ENCODE peak calls at places on chromosomes 4 and X, in seven cellular contexts. W is cardiac muscle cell, F is DND-41, P is heart left ventricle, K is suprapubic skin, C is HCT116, S is mammary epithelial cell. V is an unnamed sample.

GRCh38 chr4:40180356-40180755 is 16.5 kb upstream of the RHOH start:
- DNase-seq in W (peak; percentile 77), F (no peak), P (no peak), K (no peak), C (peak; percentile 1), S (peak; percentile 93), V (no peak)

GRCh38 chrX:118652717-118653116 is 74.7 kb upstream of the IL13RA1 start:
- DNase-seq in W (peak; percentile 29), F (no peak), P (no peak), K (no peak), C (no peak), S (no peak), V (no peak)

GRCh38 chrX:121322159-121322558 is 274.7 kb downstream of the GLUD2 start:
- DNase-seq in W (no peak), F (no peak), P (no peak), K (no peak), C (no peak), S (no peak), V (no peak)

GRCh38 chrX:38561951-38562719 is 793 bp downstream of the TSPAN7 start:
- DNase-seq in W (no peak), F (peak; percentile 22), P (peak; percentile 30), K (no peak), C (no peak), S (no peak), V (peak; percentile 63)

GRCh38 chrX:114626323-114626722 is 42.4 kb downstream of the HTR2C start:
- DNase-seq in W (peak; percentile 35), F (no peak), P (no peak), K (no peak), C (no peak), S (peak; percentile 5), V (peak; percentile 3)

GRCh38 chr4:73730292-73730691 is 10.1 kb upstream of the CXCL8 start:
- DNase-seq in W (no peak), F (no peak), P (no peak), K (no peak), C (no peak), S (no peak), V (no peak)

GRCh38 chrX:54695816-54696487 is 102.1 kb downstream of the ITIH6 start:
- DNase-seq in W (no peak), F (no peak), P (no peak), K (no peak), C (no peak), S (no peak), V (peak; percentile 15)

GRCh38 chrX:112832481-112833095 is 8.0 kb downstream of the AMOT start:
- DNase-seq in W (no peak), F (no peak), P (no peak), K (no peak), C (peak; percentile 12), S (peak; percentile 22), V (no peak)

GRCh38 chr4:142762280-142762679 is 83.8 kb downstream of the INPP4B start:
- DNase-seq in W (no peak), F (no peak), P (no peak), K (no peak), C (no peak), S (no peak), V (no peak)

GRCh38 chr4:15398732-15399131 is 29.1 kb upstream of the C1QTNF7 start:
- DNase-seq in W (no peak), F (no peak), P (no peak), K (no peak), C (no peak), S (peak; percentile 20), V (no peak)

GRCh38 chrX:143121471-143121870 is 95.7 kb downstream of the SPANXN4 start:
- DNase-seq in W (no peak), F (no peak), P (no peak), K (no peak), C (no peak), S (no peak), V (no peak)

GRCh38 chr4:100635899-100636298 is 118.1 kb upstream of the EMCN start:
- DNase-seq in W (no peak), F (no peak), P (no peak), K (no peak), C (no peak), S (peak; percentile 49), V (no peak)

GRCh38 chr4:10965196-10965595 is 280.6 kb upstream of the CLNK start:
- DNase-seq in W (no peak), F (no peak), P (no peak), K (no peak), C (no peak), S (no peak), V (no peak)

GRCh38 chrX:118730500-118731247 is 3.3 kb downstream of the IL13RA1 start:
- DNase-seq in W (peak; percentile 82), F (no peak), P (no peak), K (no peak), C (no peak), S (peak; percentile 58), V (no peak)

GRCh38 chr4:127843704-127844604 is 36.7 kb upstream of the PLK4 start:
- DNase-seq in W (no peak), F (no peak), P (no peak), K (no peak), C (no peak), S (no peak), V (no peak)

GRCh38 chrX:117834076-117834475 is 282.5 kb downstream of the KLHL13 start:
- DNase-seq in W (no peak), F (no peak), P (no peak), K (no peak), C (no peak), S (no peak), V (no peak)

GRCh38 chr4:73917081-73917501 is 47.9 kb downstream of the CXCL1 start:
- DNase-seq in W (peak; percentile 96), F (no peak), P (no peak), K (no peak), C (no peak), S (peak; percentile 95), V (no peak)

GRCh38 chrX:48541140-48541814 is 1.8 kb downstream of the TBC1D25 start:
- DNase-seq in W (no peak), F (no peak), P (no peak), K (no peak), C (no peak), S (no peak), V (no peak)

GRCh38 chrX:109839694-109840358 is 106.8 kb upstream of the ACSL4 start:
- DNase-seq in W (peak; percentile 80), F (no peak), P (peak; percentile 29), K (no peak), C (peak; percentile 10), S (peak; percentile 51), V (peak; percentile 9)

GRCh38 chr4:113064244-113064643 is 14.8 kb downstream of the ANK2 start:
- DNase-seq in W (no peak), F (no peak), P (no peak), K (no peak), C (no peak), S (no peak), V (no peak)

GRCh38 chr4:46830971-46831454 is 78.0 kb downstream of the COX7B2 start:
- DNase-seq in W (no peak), F (no peak), P (no peak), K (no peak), C (no peak), S (no peak), V (no peak)

GRCh38 chr4:40473578-40474388 is 138.7 kb downstream of the CHRNA9 start:
- DNase-seq in W (no peak), F (no peak), P (no peak), K (no peak), C (no peak), S (no peak), V (no peak)

GRCh38 chr4:27678027-27678426 is 817.4 kb downstream of the STIM2 start:
- DNase-seq in W (no peak), F (no peak), P (no peak), K (no peak), C (no peak), S (no peak), V (no peak)

GRCh38 chrX:9327747-9328145 is 137.1 kb upstream of the TBL1X start:
- DNase-seq in W (peak; percentile 67), F (no peak), P (no peak), K (no peak), C (no peak), S (peak; percentile 17), V (no peak)

GRCh38 chrX:23662187-23662586 is 5.1 kb upstream of the PRDX4 start:
- DNase-seq in W (no peak), F (no peak), P (no peak), K (no peak), C (no peak), S (no peak), V (no peak)

GRCh38 chr4:176436500-176436973 is 116.8 kb downstream of the SPCS3 start:
- DNase-seq in W (peak; percentile 61), F (no peak), P (no peak), K (no peak), C (no peak), S (peak; percentile 98), V (no peak)

GRCh38 chrX:77346859-77347258 is 100.3 kb upstream of the FGF16 start:
- DNase-seq in W (no peak), F (no peak), P (no peak), K (no peak), C (no peak), S (no peak), V (no peak)

GRCh38 chr4:128512767-128513322 is 225.2 kb upstream of the PGRMC2 start:
- DNase-seq in W (peak; percentile 37), F (peak; percentile 8), P (no peak), K (no peak), C (no peak), S (no peak), V (no peak)

GRCh38 chr4:165457793-165458192 is 79.0 kb downstream of the CPE start:
- DNase-seq in W (no peak), F (no peak), P (no peak), K (no peak), C (no peak), S (no peak), V (no peak)

GRCh38 chrX:11427082-11428033 is 134.1 kb downstream of the AMELX start:
- DNase-seq in W (peak; percentile 54), F (no peak), P (peak; percentile 54), K (peak; percentile 76), C (no peak), S (no peak), V (no peak)
- TF ChIP-seq CTCF in W (peak; percentile 50), F (no peak), P (peak; percentile 21), K (no peak), C (no peak), S (no peak), V (no peak)

GRCh38 chr4:51851090-51851936 is 8.4 kb downstream of the DCUN1D4 start:
- DNase-seq in W (no peak), F (peak; percentile 37), P (no peak), K (no peak), C (no peak), S (no peak), V (peak; percentile 60)
- H3K4me1 ChIP-seq in W (peaks cover 4% of the 10 kb centered on the region), F (peaks cover 62% of the 10 kb centered on the region), P (peaks cover 14% of the 10 kb centered on the region), K (peaks cover 24% of the 10 kb centered on the region), C (peaks cover 17% of the 10 kb centered on the region), S (peaks cover 5% of the 10 kb centered on the region), V (peaks cover 28% of the 10 kb centered on the region)

GRCh38 chrX:140701480-140701879 is 8.1 kb upstream of the LINC00632 start:
- DNase-seq in W (peak; percentile 68), F (no peak), P (no peak), K (no peak), C (no peak), S (no peak), V (peak; percentile 44)
- TF ChIP-seq CTCF in W (peak; percentile 46), F (peak; percentile 36), P (peak; percentile 20), K (peak; percentile 7), C (peak; percentile 6), S (no peak), V (peak; percentile 59)

DNA sequence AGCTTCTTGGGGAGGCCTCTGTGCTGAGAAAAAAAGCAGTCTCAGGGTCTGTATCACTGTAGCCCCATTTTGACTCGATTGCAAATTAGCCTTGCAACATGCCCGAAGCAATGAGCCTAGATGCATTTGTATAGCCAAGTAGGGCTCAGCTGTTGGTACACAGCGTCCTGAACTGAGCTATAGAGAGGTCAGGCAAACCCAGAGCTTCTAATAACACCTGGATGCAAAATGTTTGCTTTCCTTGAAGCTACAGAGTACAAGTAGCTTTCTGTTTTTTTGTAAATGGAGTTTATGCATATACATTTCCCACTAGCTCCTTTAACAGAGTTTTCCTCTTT is 87.8 kb downstream of the PLAC1 start:
- DNase-seq in W (no peak), F (no peak), P (no peak), K (no peak), C (no peak), S (no peak), V (no peak)
- H3K4me1 ChIP-seq in W (peaks cover 30% of the 10 kb centered on the region), F (peaks cover 8% of the 10 kb centered on the region), P (no peaks in the 10 kb centered on the region), K (no peaks in the 10 kb centered on the region), C (peaks cover 19% of the 10 kb centered on the region), S (peaks cover 15% of the 10 kb centered on the region), V (peaks cover 4% of the 10 kb centered on the region)

V was measured in BE2C.